ENCODE peak calls at places on chromosome 7, in four cellular contexts. One of them, this sample, is unnamed.

GRCh38 chr7:99953649-99954048 is 22.2 kb downstream of the AZGP1 start:
- DNase-seq in A549: no peak
- DNase-seq in lower lobe of right lung: peak; percentile 87
- DNase-seq in dorsolateral prefrontal cortex: no peak
- DNase-seq in this sample: peak; percentile 88

GRCh38 chr7:112538859-112539258 is 58.1 kb downstream of the LSMEM1 start:
- DNase-seq in dorsolateral prefrontal cortex: no peak
- DNase-seq in A549: no peak
- DNase-seq in lower lobe of right lung: no peak
- DNase-seq in this sample: no peak

GRCh38 chr7:134599371-134599770 is 47.3 kb upstream of the BPGM start:
- DNase-seq in dorsolateral prefrontal cortex: peak; percentile 72
- DNase-seq in lower lobe of right lung: no peak
- DNase-seq in A549: no peak
- DNase-seq in this sample: no peak

GRCh38 chr7:85695041-85695990 is 508.5 kb upstream of the SEMA3D start:
- DNase-seq in A549: peak; percentile 79
- DNase-seq in dorsolateral prefrontal cortex: no peak
- DNase-seq in lower lobe of right lung: no peak
- DNase-seq in this sample: peak; percentile 43

GRCh38 chr7:43647772-43648643 is 65.1 kb downstream of the STK17A start:
- DNase-seq in lower lobe of right lung: peak; percentile 62
- DNase-seq in dorsolateral prefrontal cortex: peak; percentile 59
- DNase-seq in A549: peak; percentile 83
- DNase-seq in this sample: peak; percentile 100

GRCh38 chr7:144050093-144050492 is 1.3 kb downstream of the OR2A5 start:
- DNase-seq in A549: no peak
- DNase-seq in dorsolateral prefrontal cortex: no peak
- DNase-seq in lower lobe of right lung: no peak
- DNase-seq in this sample: no peak

GRCh38 chr7:1096156-1097119 is 8.5 kb downstream of the GPER1 start:
- DNase-seq in A549: no peak
- DNase-seq in dorsolateral prefrontal cortex: no peak
- DNase-seq in lower lobe of right lung: peak; percentile 74
- DNase-seq in this sample: no peak

GRCh38 chr7:39761435-39761834 is 138.1 kb downstream of the RALA start:
- DNase-seq in lower lobe of right lung: no peak
- DNase-seq in A549: no peak
- DNase-seq in dorsolateral prefrontal cortex: no peak
- DNase-seq in this sample: no peak

GRCh38 chr7:64888901-64889685 is 14.0 kb upstream of the ZNF273 start:
- DNase-seq in A549: no peak
- DNase-seq in lower lobe of right lung: peak; percentile 71
- DNase-seq in dorsolateral prefrontal cortex: no peak
- DNase-seq in this sample: no peak

GRCh38 chr7:1513657-1514095 is 9.5 kb upstream of the INTS1 start:
- DNase-seq in lower lobe of right lung: no peak
- DNase-seq in A549: peak; percentile 36
- DNase-seq in dorsolateral prefrontal cortex: no peak
- DNase-seq in this sample: no peak

GRCh38 chr7:1012392-1013095 is 29.6 kb downstream of the CYP2W1 start:
- DNase-seq in A549: no peak
- DNase-seq in lower lobe of right lung: no peak
- DNase-seq in dorsolateral prefrontal cortex: no peak
- DNase-seq in this sample: no peak

GRCh38 chr7:40244226-40244625 is 109.4 kb downstream of the SUGCT start:
- DNase-seq in dorsolateral prefrontal cortex: no peak
- DNase-seq in A549: no peak
- DNase-seq in lower lobe of right lung: no peak
- DNase-seq in this sample: no peak

GRCh38 chr7:70599446-70600190 is 532.3 kb upstream of the GALNT17 start:
- DNase-seq in lower lobe of right lung: no peak
- DNase-seq in A549: no peak
- DNase-seq in dorsolateral prefrontal cortex: no peak
- DNase-seq in this sample: peak; percentile 5

GRCh38 chr7:155558351-155558750 is 12.0 kb upstream of the CNPY1 start:
- DNase-seq in dorsolateral prefrontal cortex: no peak
- DNase-seq in A549: no peak
- DNase-seq in lower lobe of right lung: no peak
- DNase-seq in this sample: no peak

GRCh38 chr7:148696787-148697186 is 1.9 kb upstream of the CUL1 start:
- DNase-seq in lower lobe of right lung: no peak
- DNase-seq in dorsolateral prefrontal cortex: no peak
- DNase-seq in A549: no peak
- DNase-seq in this sample: no peak

GRCh38 chr7:7254908-7255307 is 72.6 kb downstream of the C1GALT1 start:
- DNase-seq in dorsolateral prefrontal cortex: no peak
- DNase-seq in lower lobe of right lung: no peak
- DNase-seq in A549: no peak
- DNase-seq in this sample: no peak

GRCh38 chr7:106442476-106442875 is 157.7 kb upstream of the NAMPT start:
- DNase-seq in dorsolateral prefrontal cortex: no peak
- DNase-seq in A549: no peak
- DNase-seq in lower lobe of right lung: no peak
- DNase-seq in this sample: no peak

GRCh38 chr7:80410081-80410480 is 101.8 kb downstream of the GNAT3 start:
- DNase-seq in lower lobe of right lung: no peak
- DNase-seq in dorsolateral prefrontal cortex: no peak
- DNase-seq in A549: no peak
- DNase-seq in this sample: peak; percentile 19

GRCh38 chr7:27203378-27203953 is 3.6 kb upstream of the HOXA13 start:
- DNase-seq in A549: no peak
- DNase-seq in lower lobe of right lung: no peak
- DNase-seq in dorsolateral prefrontal cortex: no peak
- DNase-seq in this sample: no peak

GRCh38 chr7:129115676-129116075 is 28.8 kb upstream of the TSPAN33 start:
- DNase-seq in lower lobe of right lung: no peak
- DNase-seq in dorsolateral prefrontal cortex: no peak
- DNase-seq in A549: no peak
- DNase-seq in this sample: no peak

GRCh38 chr7:151665363-151665762 is 145.7 kb upstream of the RHEB start:
- DNase-seq in A549: no peak
- DNase-seq in dorsolateral prefrontal cortex: no peak
- DNase-seq in lower lobe of right lung: no peak
- DNase-seq in this sample: peak; percentile 87

GRCh38 chr7:110587294-110587693 is 503.6 kb upstream of the LRRN3 start:
- DNase-seq in dorsolateral prefrontal cortex: no peak
- DNase-seq in A549: no peak
- DNase-seq in lower lobe of right lung: no peak
- DNase-seq in this sample: no peak

GRCh38 chr7:7051221-7051877 is 131.0 kb upstream of the C1GALT1 start:
- DNase-seq in lower lobe of right lung: no peak
- DNase-seq in A549: peak; percentile 6
- DNase-seq in dorsolateral prefrontal cortex: no peak
- DNase-seq in this sample: peak; percentile 53

GRCh38 chr7:129351320-129351719 is 82.9 kb upstream of the STRIP2 start:
- DNase-seq in dorsolateral prefrontal cortex: no peak
- DNase-seq in A549: no peak
- DNase-seq in lower lobe of right lung: no peak
- DNase-seq in this sample: no peak

GRCh38 chr7:19572566-19572965 is 136.3 kb downstream of the POLR1F start:
- DNase-seq in A549: no peak
- DNase-seq in lower lobe of right lung: no peak
- DNase-seq in dorsolateral prefrontal cortex: no peak
- DNase-seq in this sample: no peak

GRCh38 chr7:386385-386784 is 96.4 kb downstream of the FOXL3 start:
- DNase-seq in lower lobe of right lung: no peak
- DNase-seq in dorsolateral prefrontal cortex: no peak
- DNase-seq in A549: no peak
- DNase-seq in this sample: no peak

GRCh38 chr7:369476-369980 is 79.6 kb downstream of the FOXL3 start:
- DNase-seq in dorsolateral prefrontal cortex: no peak
- DNase-seq in A549: no peak
- DNase-seq in lower lobe of right lung: no peak
- DNase-seq in this sample: no peak

GRCh38 chr7:38375453-38375852 is 102.0 kb upstream of the TARP start:
- DNase-seq in dorsolateral prefrontal cortex: no peak
- DNase-seq in A549: no peak
- DNase-seq in lower lobe of right lung: no peak
- DNase-seq in this sample: no peak

GRCh38 chr7:77658928-77659327 is 37.3 kb upstream of the RSBN1L start:
- DNase-seq in dorsolateral prefrontal cortex: no peak
- DNase-seq in A549: no peak
- DNase-seq in lower lobe of right lung: no peak
- DNase-seq in this sample: no peak

GRCh38 chr7:117273325-117274292 is 49.2 kb downstream of the WNT2 start:
- DNase-seq in A549: no peak
- DNase-seq in lower lobe of right lung: no peak
- DNase-seq in dorsolateral prefrontal cortex: no peak
- DNase-seq in this sample: no peak

GRCh38 chr7:36279926-36280315 is 109.7 kb upstream of the ANLN start:
- DNase-seq in A549: no peak
- DNase-seq in lower lobe of right lung: no peak
- DNase-seq in dorsolateral prefrontal cortex: no peak
- DNase-seq in this sample: no peak

GRCh38 chr7:36281945-36282727 is 107.5 kb upstream of the ANLN start:
- DNase-seq in dorsolateral prefrontal cortex: no peak
- DNase-seq in A549: no peak
- DNase-seq in lower lobe of right lung: no peak
- DNase-seq in this sample: no peak

GRCh38 chr7:36283171-36283570 is 106.5 kb upstream of the ANLN start:
- DNase-seq in lower lobe of right lung: no peak
- DNase-seq in A549: no peak
- DNase-seq in dorsolateral prefrontal cortex: no peak
- DNase-seq in this sample: no peak

GRCh38 chr7:36279251-36279925 is 110.3 kb upstream of the ANLN start:
- DNase-seq in lower lobe of right lung: no peak
- DNase-seq in dorsolateral prefrontal cortex: no peak
- DNase-seq in A549: no peak
- DNase-seq in this sample: no peak

DNA sequence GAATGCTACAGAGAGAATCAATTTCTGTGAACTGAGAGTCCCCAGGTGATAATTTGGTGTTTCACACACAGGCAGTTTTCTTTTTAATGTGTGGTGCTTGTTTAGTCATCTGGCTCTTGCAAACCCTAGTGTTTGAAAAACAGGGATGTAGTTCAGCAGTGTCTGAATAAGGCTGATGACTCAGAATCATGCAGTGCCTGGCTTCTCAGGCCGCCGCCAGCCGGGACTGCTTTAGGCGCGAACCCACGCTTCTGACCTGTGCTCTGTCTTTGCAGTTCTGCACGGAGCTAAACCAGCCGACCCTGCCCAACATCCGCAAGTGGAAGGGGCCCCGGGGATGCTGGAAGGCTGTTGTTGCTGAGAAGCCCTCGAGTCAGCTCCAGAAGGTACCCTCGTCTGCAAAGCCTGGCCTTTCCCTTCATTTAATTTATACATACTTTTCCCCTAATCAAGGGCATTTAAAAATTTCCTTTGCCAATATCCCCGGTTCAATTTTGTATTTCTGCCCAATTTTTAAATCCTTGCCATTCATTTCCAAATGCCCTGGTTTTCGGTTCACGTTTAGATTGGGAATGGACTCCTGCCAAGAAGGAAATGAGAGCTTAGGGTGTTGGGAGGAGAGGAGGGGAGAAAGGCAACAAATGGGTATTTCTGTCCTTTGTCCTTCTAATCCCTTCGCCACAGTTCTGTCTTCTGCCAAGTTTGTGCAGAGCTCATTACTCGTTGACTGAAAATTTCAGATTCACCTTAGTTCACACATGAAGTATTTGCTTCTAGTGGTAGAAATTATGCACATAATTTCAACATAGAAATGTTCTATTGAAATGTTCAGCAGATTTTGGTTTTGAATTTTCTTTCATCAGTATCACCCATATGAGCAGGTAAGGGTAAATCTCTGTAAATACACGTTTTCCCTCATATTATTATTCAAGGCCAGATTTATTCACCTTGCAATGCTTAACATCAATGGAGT is 108.5 kb upstream of the ANLN start:
- DNase-seq in A549: peak; percentile 76
- DNase-seq in lower lobe of right lung: peak; percentile 78
- DNase-seq in dorsolateral prefrontal cortex: peak; percentile 83
- DNase-seq in this sample: peak; percentile 76
- H3K4me3 ChIP-seq in A549: peak overlapping the region; percentile 39
- H3K4me3 ChIP-seq in lower lobe of right lung: no peak overlapping the region
- H3K4me3 ChIP-seq in dorsolateral prefrontal cortex: peak overlapping the region; percentile 18
- H3K4me3 ChIP-seq in this sample: peak overlapping the region; percentile 8

GRCh38 chr7:115338016-115338415 is 416.1 kb downstream of the MDFIC start:
- DNase-seq in lower lobe of right lung: no peak
- DNase-seq in dorsolateral prefrontal cortex: no peak
- DNase-seq in A549: no peak
- DNase-seq in this sample: no peak

GRCh38 chr7:115346685-115347084 is 424.8 kb downstream of the MDFIC start:
- DNase-seq in dorsolateral prefrontal cortex: no peak
- DNase-seq in lower lobe of right lung: no peak
- DNase-seq in A549: no peak
- DNase-seq in this sample: peak; percentile 46

GRCh38 chr7:115340828-115341227 is 418.9 kb downstream of the MDFIC start:
- DNase-seq in lower lobe of right lung: no peak
- DNase-seq in dorsolateral prefrontal cortex: no peak
- DNase-seq in A549: peak; percentile 56
- DNase-seq in this sample: peak; percentile 66
- TF ChIP-seq CTCF in lower lobe of right lung: peak; percentile 10
- TF ChIP-seq CTCF in dorsolateral prefrontal cortex: no peak
- TF ChIP-seq CTCF in A549: no peak
- TF ChIP-seq CTCF in this sample: peak; percentile 31

GRCh38 chr7:121373177-121373576 is 22.9 kb downstream of the FAM3C start:
- DNase-seq in A549: no peak
- DNase-seq in lower lobe of right lung: no peak
- DNase-seq in dorsolateral prefrontal cortex: no peak
- DNase-seq in this sample: no peak
- H3K4me3 ChIP-seq in A549: no peak overlapping the region
- H3K4me3 ChIP-seq in lower lobe of right lung: no peak overlapping the region
- H3K4me3 ChIP-seq in dorsolateral prefrontal cortex: no peak overlapping the region
- H3K4me3 ChIP-seq in this sample: no peak overlapping the region

GRCh38 chr7:84194484-84195260 is at the start of gene SEMA3A:
- DNase-seq in lower lobe of right lung: no peak
- DNase-seq in A549: peak; percentile 86
- DNase-seq in dorsolateral prefrontal cortex: no peak
- DNase-seq in this sample: peak; percentile 79
- TF ChIP-seq CTCF in lower lobe of right lung: no peak
- TF ChIP-seq CTCF in A549: no peak
- TF ChIP-seq CTCF in dorsolateral prefrontal cortex: no peak
- TF ChIP-seq CTCF in this sample: peak; percentile 3